ENCODE peak calls at places on chromosomes 11 and 22, in four cellular contexts. One of them, this sample, is unnamed.

GRCh38 chr11:72984448-72985077 is 157.6 kb downstream of the FCHSD2 start:
- DNase-seq in neuronal stem cell: no peak
- DNase-seq in GM12865: no peak
- DNase-seq in AG08395: no peak
- DNase-seq in this sample: no peak

GRCh38 chr11:18769802-18770456 is 21.7 kb downstream of the PTPN5 start:
- DNase-seq in GM12865: peak; percentile 84
- DNase-seq in neuronal stem cell: no peak
- DNase-seq in AG08395: no peak
- DNase-seq in this sample: no peak

GRCh38 chr11:4862447-4863236 is 13.6 kb upstream of the OR51S1 start:
- DNase-seq in AG08395: no peak
- DNase-seq in GM12865: no peak
- DNase-seq in neuronal stem cell: no peak
- DNase-seq in this sample: no peak

GRCh38 chr11:18229501-18229900 is 7.1 kb downstream of the SAA4 start:
- DNase-seq in neuronal stem cell: no peak
- DNase-seq in AG08395: no peak
- DNase-seq in GM12865: peak; percentile 83
- DNase-seq in this sample: no peak

GRCh38 chr11:20251496-20251895 is 91.2 kb upstream of the DBX1 start:
- DNase-seq in neuronal stem cell: no peak
- DNase-seq in GM12865: no peak
- DNase-seq in AG08395: no peak
- DNase-seq in this sample: no peak

GRCh38 chr22:44907765-44908737 is 101.8 kb downstream of the PHF21B start:
- DNase-seq in AG08395: no peak
- DNase-seq in GM12865: no peak
- DNase-seq in neuronal stem cell: no peak
- DNase-seq in this sample: no peak

GRCh38 chr22:38031491-38031890 is 25.7 kb upstream of the PICK1 start:
- DNase-seq in neuronal stem cell: no peak
- DNase-seq in GM12865: no peak
- DNase-seq in AG08395: no peak
- DNase-seq in this sample: no peak

GRCh38 chr22:17729561-17729960 is 44.7 kb downstream of the BID start:
- DNase-seq in neuronal stem cell: no peak
- DNase-seq in GM12865: no peak
- DNase-seq in AG08395: no peak
- DNase-seq in this sample: no peak

GRCh38 chr11:16795146-16795545 is 56.7 kb downstream of the C11orf58 start:
- DNase-seq in neuronal stem cell: no peak
- DNase-seq in AG08395: no peak
- DNase-seq in GM12865: no peak
- DNase-seq in this sample: no peak

GRCh38 chr11:4821021-4821420 is at the start of gene OR51F2:
- DNase-seq in AG08395: no peak
- DNase-seq in GM12865: no peak
- DNase-seq in neuronal stem cell: no peak
- DNase-seq in this sample: no peak

GRCh38 chr11:83908457-83908856 is 622.3 kb upstream of the CCDC90B start:
- DNase-seq in GM12865: no peak
- DNase-seq in AG08395: no peak
- DNase-seq in neuronal stem cell: no peak
- DNase-seq in this sample: no peak

GRCh38 chr11:19666951-19667350 is 45.7 kb upstream of the NAV2 start:
- DNase-seq in AG08395: no peak
- DNase-seq in GM12865: no peak
- DNase-seq in neuronal stem cell: no peak
- DNase-seq in this sample: no peak

GRCh38 chr22:49372530-49373288 is 455.0 kb downstream of the BRD1 start:
- DNase-seq in AG08395: no peak
- DNase-seq in GM12865: no peak
- DNase-seq in neuronal stem cell: no peak
- DNase-seq in this sample: no peak

GRCh38 chr11:121476379-121477032 is 23.7 kb upstream of the SORL1-AS1 start:
- DNase-seq in neuronal stem cell: no peak
- DNase-seq in AG08395: no peak
- DNase-seq in GM12865: no peak
- DNase-seq in this sample: no peak

GRCh38 chr11:43738600-43739409 is 58.3 kb downstream of the HSD17B12 start:
- DNase-seq in GM12865: no peak
- DNase-seq in AG08395: peak; percentile 79
- DNase-seq in neuronal stem cell: no peak
- DNase-seq in this sample: peak; percentile 36

GRCh38 chr11:72375241-72375640 is 59.1 kb downstream of the CLPB start:
- DNase-seq in neuronal stem cell: no peak
- DNase-seq in GM12865: no peak
- DNase-seq in AG08395: no peak
- DNase-seq in this sample: no peak

GRCh38 chr11:56841210-56841810 is 92.8 kb upstream of the OR9G4 start:
- DNase-seq in GM12865: peak; percentile 55
- DNase-seq in neuronal stem cell: peak; percentile 62
- DNase-seq in AG08395: peak; percentile 65
- DNase-seq in this sample: peak; percentile 63

GRCh38 chr11:30481385-30481784 is 104.8 kb downstream of the MPPED2 start:
- DNase-seq in AG08395: no peak
- DNase-seq in GM12865: no peak
- DNase-seq in neuronal stem cell: peak; percentile 18
- DNase-seq in this sample: peak; percentile 34

GRCh38 chr11:57463596-57464342 is 3.4 kb downstream of the RTN4RL2 start:
- DNase-seq in GM12865: no peak
- DNase-seq in neuronal stem cell: no peak
- DNase-seq in AG08395: no peak
- DNase-seq in this sample: no peak

GRCh38 chr22:32896951-32897350 is 95.4 kb downstream of the TIMP3 start:
- DNase-seq in GM12865: no peak
- DNase-seq in AG08395: no peak
- DNase-seq in neuronal stem cell: no peak
- DNase-seq in this sample: no peak

GRCh38 chr22:41564563-41564962 is 3.8 kb downstream of the CSDC2 start:
- DNase-seq in AG08395: no peak
- DNase-seq in neuronal stem cell: no peak
- DNase-seq in GM12865: no peak
- DNase-seq in this sample: no peak

GRCh38 chr22:49400866-49401598 is 426.6 kb downstream of the BRD1 start:
- DNase-seq in neuronal stem cell: no peak
- DNase-seq in GM12865: no peak
- DNase-seq in AG08395: no peak
- DNase-seq in this sample: no peak

GRCh38 chr11:79705648-79706047 is 264.8 kb upstream of the TENM4 start:
- DNase-seq in GM12865: no peak
- DNase-seq in neuronal stem cell: no peak
- DNase-seq in AG08395: no peak
- DNase-seq in this sample: no peak

GRCh38 chr11:76588455-76589325 is 81.9 kb downstream of the LRRC32 start:
- DNase-seq in AG08395: no peak
- DNase-seq in neuronal stem cell: no peak
- DNase-seq in GM12865: peak; percentile 28
- DNase-seq in this sample: no peak

This sample was measured in HAP-1.